ENCODE peak calls at places on chromosomes 11 and 22, in four cellular contexts. One of them, this sample, is unnamed.

GRCh38 chr11:69704508-69705245 is 855 bp upstream of the FGF19 start:
- DNase-seq in HepG2: no peak
- DNase-seq in stomach: no peak
- DNase-seq in H1: peak
- DNase-seq in this sample: no peak

GRCh38 chr11:10550503-10550902 is 9.5 kb upstream of the RNF141 start:
- DNase-seq in HepG2: peak
- DNase-seq in stomach: no peak
- DNase-seq in H1: no peak
- DNase-seq in this sample: no peak

GRCh38 chr11:125348704-125349635 is 147.1 kb downstream of the FEZ1 start:
- DNase-seq in HepG2: peak
- DNase-seq in stomach: peak
- DNase-seq in H1: peak
- DNase-seq in this sample: no peak

GRCh38 chr11:46248270-46249102 is 29.0 kb upstream of the CREB3L1 start:
- DNase-seq in HepG2: peak
- DNase-seq in stomach: no peak
- DNase-seq in H1: no peak
- DNase-seq in this sample: peak

GRCh38 chr11:65498042-65498726 is 661 bp upstream of the MALAT1 start:
- DNase-seq in HepG2: no peak
- DNase-seq in stomach: peak
- DNase-seq in H1: peak
- DNase-seq in this sample: peak

GRCh38 chr11:12544986-12545775 is 129.0 kb upstream of the TEAD1 start:
- DNase-seq in HepG2: no peak
- DNase-seq in stomach: no peak
- DNase-seq in H1: peak
- DNase-seq in this sample: no peak

GRCh38 chr22:37716708-37717107 is 19.9 kb downstream of the TRIOBP start:
- DNase-seq in HepG2: no peak
- DNase-seq in stomach: no peak
- DNase-seq in H1: no peak
- DNase-seq in this sample: no peak

GRCh38 chr11:130652671-130653335 is 204.4 kb downstream of the ADAMTS15 start:
- DNase-seq in HepG2: no peak
- DNase-seq in stomach: peak
- DNase-seq in H1: peak
- DNase-seq in this sample: no peak

GRCh38 chr11:115409691-115410220 is 94.5 kb downstream of the CADM1 start:
- DNase-seq in HepG2: peak
- DNase-seq in stomach: no peak
- DNase-seq in H1: no peak
- DNase-seq in this sample: no peak

GRCh38 chr11:1297011-1297575 is 12.3 kb downstream of the TOLLIP start:
- DNase-seq in HepG2: no peak
- DNase-seq in stomach: peak
- DNase-seq in H1: no peak
- DNase-seq in this sample: peak

GRCh38 chr11:66889974-66890373 is 33.1 kb downstream of the LRFN4 start:
- DNase-seq in HepG2: peak
- DNase-seq in stomach: no peak
- DNase-seq in H1: no peak
- DNase-seq in this sample: no peak

GRCh38 chr22:50129121-50129734 is 39.4 kb downstream of the MOV10L1 start:
- DNase-seq in HepG2: no peak
- DNase-seq in stomach: no peak
- DNase-seq in H1: no peak
- DNase-seq in this sample: no peak

GRCh38 chr11:46711288-46711687 is 7.7 kb upstream of the F2 start:
- DNase-seq in HepG2: no peak
- DNase-seq in stomach: no peak
- DNase-seq in H1: no peak
- DNase-seq in this sample: no peak

GRCh38 chr11:118635237-118635591 is 27.8 kb downstream of the PHLDB1 start:
- DNase-seq in HepG2: no peak
- DNase-seq in stomach: no peak
- DNase-seq in H1: no peak
- DNase-seq in this sample: peak

GRCh38 chr11:686451-687243 is 8.4 kb downstream of the DEAF1 start:
- DNase-seq in HepG2: no peak
- DNase-seq in stomach: peak
- DNase-seq in H1: no peak
- DNase-seq in this sample: no peak

GRCh38 chr11:126840201-126840886 is 160.2 kb downstream of the KIRREL3 start:
- DNase-seq in HepG2: no peak
- DNase-seq in stomach: no peak
- DNase-seq in H1: no peak
- DNase-seq in this sample: no peak

GRCh38 chr11:95652002-95652472 is 137.5 kb downstream of the FAM76B start:
- DNase-seq in HepG2: no peak
- DNase-seq in stomach: no peak
- DNase-seq in H1: no peak
- DNase-seq in this sample: no peak

GRCh38 chr11:28461846-28462245 is 353.7 kb downstream of the METTL15 start:
- DNase-seq in HepG2: peak
- DNase-seq in stomach: no peak
- DNase-seq in H1: no peak
- DNase-seq in this sample: no peak

GRCh38 chr11:112885744-112886706 is 75.2 kb upstream of the NCAM1 start:
- DNase-seq in HepG2: no peak
- DNase-seq in stomach: no peak
- DNase-seq in H1: no peak
- DNase-seq in this sample: no peak

DNA sequence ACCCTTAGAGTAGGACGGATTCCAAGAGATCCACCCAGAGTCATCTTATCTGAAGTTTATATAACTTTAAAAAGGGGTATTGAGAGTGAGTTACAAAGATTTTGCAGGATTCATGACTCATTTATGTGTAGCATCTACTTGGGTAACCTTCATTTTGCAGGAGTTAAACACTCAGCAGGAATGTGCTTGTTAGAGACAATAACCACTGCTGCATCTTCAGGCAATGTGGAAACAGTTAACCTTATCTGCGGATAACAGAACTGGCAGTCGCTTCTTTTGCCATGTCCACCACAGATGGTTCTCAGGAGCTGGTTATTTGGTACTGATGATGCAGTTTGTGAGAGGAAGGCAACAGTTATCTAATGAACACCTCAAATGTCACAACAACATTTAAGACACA is 417.9 kb upstream of the DDI1 start:
- DNase-seq in HepG2: no peak
- DNase-seq in stomach: no peak
- DNase-seq in H1: no peak
- DNase-seq in this sample: no peak
- TF ChIP-seq EP300 in HepG2: no peak
- TF ChIP-seq EP300 in stomach: no peak
- TF ChIP-seq EP300 in H1: no peak
- TF ChIP-seq EP300 in this sample: no peak

GRCh38 chr11:59545179-59546020 is 34.1 kb downstream of the OR4D9 start:
- DNase-seq in HepG2: no peak
- DNase-seq in stomach: no peak
- DNase-seq in H1: no peak
- DNase-seq in this sample: no peak
- TF ChIP-seq POLR2AphosphoS5 in HepG2: no peak
- TF ChIP-seq POLR2AphosphoS5 in stomach: no peak
- TF ChIP-seq POLR2AphosphoS5 in H1: no peak
- TF ChIP-seq POLR2AphosphoS5 in this sample: no peak

GRCh38 chr22:39530136-39530535 is 2.4 kb downstream of the RPS19BP1 start:
- DNase-seq in HepG2: no peak
- DNase-seq in stomach: no peak
- DNase-seq in H1: no peak
- DNase-seq in this sample: no peak

GRCh38 chr22:39534092-39534506 is 1.6 kb upstream of the RPS19BP1 start:
- DNase-seq in HepG2: peak
- DNase-seq in stomach: no peak
- DNase-seq in H1: no peak
- DNase-seq in this sample: no peak

GRCh38 chr22:39534591-39535301 is 2.2 kb upstream of the RPS19BP1 start:
- DNase-seq in HepG2: peak
- DNase-seq in stomach: peak
- DNase-seq in H1: peak
- DNase-seq in this sample: peak

GRCh38 chr22:39530692-39531331 is 1.7 kb downstream of the RPS19BP1 start:
- DNase-seq in HepG2: peak
- DNase-seq in stomach: no peak
- DNase-seq in H1: no peak
- DNase-seq in this sample: no peak

GRCh38 chr22:39532215-39533071 is at the start of gene RPS19BP1:
- DNase-seq in HepG2: peak
- DNase-seq in stomach: peak
- DNase-seq in H1: peak
- DNase-seq in this sample: peak
- TF ChIP-seq EP300 in HepG2: no peak
- TF ChIP-seq EP300 in stomach: no peak
- TF ChIP-seq EP300 in H1: peak
- TF ChIP-seq EP300 in this sample: peak

GRCh38 chr22:23097412-23098229 is 27.3 kb downstream of the GNAZ start:
- DNase-seq in HepG2: no peak
- DNase-seq in stomach: peak
- DNase-seq in H1: no peak
- DNase-seq in this sample: no peak

GRCh38 chr22:23099525-23099792 is 29.1 kb downstream of the GNAZ start:
- DNase-seq in HepG2: no peak
- DNase-seq in stomach: no peak
- DNase-seq in H1: no peak
- DNase-seq in this sample: no peak

GRCh38 chr22:23100124-23100801 is 29.9 kb downstream of the GNAZ start:
- DNase-seq in HepG2: no peak
- DNase-seq in stomach: no peak
- DNase-seq in H1: no peak
- DNase-seq in this sample: no peak

GRCh38 chr22:23098230-23098705 is 27.9 kb downstream of the GNAZ start:
- DNase-seq in HepG2: no peak
- DNase-seq in stomach: no peak
- DNase-seq in H1: no peak
- DNase-seq in this sample: no peak

DNA sequence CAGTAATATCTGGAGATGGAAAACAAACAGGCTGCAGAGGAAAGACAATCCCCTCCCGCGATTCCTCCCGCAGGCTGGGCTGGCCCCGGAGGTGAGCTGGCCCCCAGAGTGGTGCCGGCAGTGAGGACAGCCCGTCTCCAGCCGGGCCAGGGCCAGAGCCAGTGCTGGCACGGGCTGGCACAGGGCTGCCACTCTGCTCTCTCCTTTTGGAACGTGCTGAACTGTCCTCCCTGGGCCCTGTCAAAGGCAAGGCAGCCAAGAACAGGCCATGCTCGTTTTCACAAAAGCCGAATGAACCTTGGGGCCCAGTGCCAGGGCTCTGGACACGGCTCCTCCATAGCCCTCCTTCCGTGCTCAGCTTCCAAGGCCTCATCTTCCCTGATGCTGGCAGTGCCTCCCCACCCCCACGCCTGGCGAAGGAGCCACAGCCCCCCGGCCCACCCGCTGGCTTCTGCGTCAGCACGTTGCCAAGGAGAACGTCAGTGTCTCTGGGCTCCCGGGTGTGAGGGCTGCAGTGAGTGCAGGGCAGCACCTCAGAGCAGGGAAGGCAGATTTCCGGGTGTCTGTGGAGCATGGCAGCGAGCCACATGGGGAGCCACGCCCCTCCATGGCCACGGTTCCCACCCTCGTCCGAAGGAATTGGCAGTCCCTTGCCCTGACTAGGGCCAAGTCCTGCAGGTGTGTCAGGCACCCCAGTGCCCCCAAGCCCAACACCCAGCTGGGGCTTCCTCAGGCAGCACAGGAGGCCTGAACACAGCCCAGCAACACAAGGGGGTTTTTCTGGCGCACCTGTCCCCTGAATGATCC is 28.6 kb downstream of the GNAZ start:
- DNase-seq in HepG2: no peak
- DNase-seq in stomach: peak
- DNase-seq in H1: no peak
- DNase-seq in this sample: peak
- TF ChIP-seq POLR2AphosphoS5 in HepG2: no peak
- TF ChIP-seq POLR2AphosphoS5 in stomach: peak
- TF ChIP-seq POLR2AphosphoS5 in H1: no peak
- TF ChIP-seq POLR2AphosphoS5 in this sample: no peak

This sample was measured in upper lobe of left lung.